ENCODE peak calls at places on chromosomes 2 and 18, in eight cellular contexts. V is K562, I is HepG2, G is stomach, O is upper lobe of left lung, L is transverse colon, K is ovary, N is right lobe of liver. Q is an unnamed sample.

GRCh38 chr2:85534099-85534498 is 4.9 kb upstream of the MAT2A start:
- DNase-seq in V (no peak), I (no peak), G (no peak), O (no peak), L (no peak), K (no peak), N (no peak), Q (no peak)

GRCh38 chr2:178530625-178531142 is 50.4 kb downstream of the PLEKHA3 start:
- DNase-seq in V (no peak), I (no peak), G (no peak), O (peak; percentile 28), L (no peak), K (no peak), N (no peak), Q (no peak)

GRCh38 chr2:127143851-127144782 is 37.2 kb upstream of the BIN1 start:
- DNase-seq in V (no peak), I (no peak), G (no peak), O (no peak), L (no peak), K (no peak), N (no peak), Q (no peak)

GRCh38 chr18:38747153-38747552 is 1181.6 kb upstream of the CELF4 start:
- DNase-seq in V (no peak), I (no peak), G (no peak), O (no peak), L (no peak), K (no peak), N (no peak), Q (no peak)

GRCh38 chr2:160365691-160366367 is 127.8 kb downstream of the RBMS1 start:
- DNase-seq in V (no peak), I (no peak), G (peak; percentile 37), O (no peak), L (peak; percentile 71), K (no peak), N (no peak), Q (no peak)

GRCh38 chr18:79868168-79868784 is 70.5 kb downstream of the KCNG2 start:
- DNase-seq in V (no peak), I (no peak), G (no peak), O (no peak), L (no peak), K (no peak), N (no peak), Q (peak; percentile 35)

GRCh38 chr2:158407031-158407430 is 49.5 kb downstream of the CCDC148 start:
- DNase-seq in V (no peak), I (no peak), G (no peak), O (no peak), L (no peak), K (no peak), N (no peak), Q (no peak)

GRCh38 chr18:24928479-24928878 is 423.5 kb downstream of the ZNF521 start:
- DNase-seq in V (no peak), I (no peak), G (no peak), O (no peak), L (no peak), K (no peak), N (no peak), Q (no peak)

GRCh38 chr2:2663401-2664036 is 332.4 kb upstream of the MYT1L start:
- DNase-seq in V (no peak), I (no peak), G (no peak), O (no peak), L (no peak), K (no peak), N (no peak), Q (no peak)

DNA sequence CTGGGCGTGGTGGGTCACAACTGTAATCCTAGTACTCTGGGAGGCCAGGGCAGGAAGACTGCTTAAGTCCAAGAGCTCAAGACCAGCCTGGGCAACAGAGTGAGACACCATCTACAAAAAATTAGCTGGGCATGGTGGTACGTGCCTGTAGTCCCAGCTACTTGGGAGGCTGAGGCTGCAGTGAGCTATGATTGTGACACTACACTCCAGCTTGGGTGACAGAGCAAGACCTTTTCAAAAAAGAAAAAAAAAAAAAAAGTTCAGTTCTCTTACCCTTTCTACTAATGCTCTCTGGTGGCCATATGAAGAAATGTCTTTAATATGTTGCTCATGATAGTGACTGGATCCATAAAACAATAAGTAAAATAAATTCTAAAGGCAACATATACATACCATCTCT is 14.9 kb downstream of the TYW5 start:
- DNase-seq in V (no peak), I (peak; percentile 40), G (no peak), O (no peak), L (no peak), K (no peak), N (no peak), Q (no peak)
- H3K36me3 ChIP-seq in V (peaks cover 56% of the 10 kb centered on the region), I (peaks cover 13% of the 10 kb centered on the region), G (peaks cover 58% of the 10 kb centered on the region), O (peaks cover 61% of the 10 kb centered on the region), L (peaks cover 10% of the 10 kb centered on the region), K (no peaks in the 10 kb centered on the region), N (no peaks in the 10 kb centered on the region), Q (no peaks in the 10 kb centered on the region)

GRCh38 chr2:26457241-26457666 is 20.7 kb downstream of the OTOF start:
- DNase-seq in V (no peak), I (no peak), G (no peak), O (no peak), L (no peak), K (no peak), N (no peak), Q (no peak)
- TF ChIP-seq POLR2A in V (no peak), I (no peak), G (no peak), O (no peak), L (no peak), K (no peak), N (no peak), Q (no peak)

GRCh38 chr2:28399946-28400345 is 7.3 kb downstream of the FOSL2 start:
- DNase-seq in V (no peak), I (no peak), G (no peak), O (no peak), L (no peak), K (no peak), N (no peak), Q (no peak)
- H3K36me3 ChIP-seq in V (no peaks in the 10 kb centered on the region), I (peaks cover 20% of the 10 kb centered on the region), G (peaks cover 32% of the 10 kb centered on the region), O (peaks cover 69% of the 10 kb centered on the region), L (peaks cover 23% of the 10 kb centered on the region), K (no peaks in the 10 kb centered on the region), N (peaks cover 9% of the 10 kb centered on the region), Q (no peaks in the 10 kb centered on the region)

GRCh38 chr2:45833968-45834344 is 182.5 kb downstream of the PRKCE start:
- DNase-seq in V (no peak), I (no peak), G (no peak), O (no peak), L (no peak), K (no peak), N (no peak), Q (no peak)
- TF ChIP-seq POLR2A in V (no peak), I (no peak), G (no peak), O (no peak), L (no peak), K (no peak), N (no peak), Q (no peak)

Q was measured in Peyer's patch.